ENCODE peak calls at places on chromosomes 6 and 20, in four cellular contexts. I is WTC11, H is SK-N-SH, O is K562. N is an unnamed sample.

GRCh38 chr20:63501818-63502670 is 3.2 kb upstream of the EEF1A2 start:
- DNase-seq in I (peak; percentile 59), H (peak; percentile 94), O (peak; percentile 90), N (peak; percentile 82)

GRCh38 chr6:44431118-44431725 is 43.7 kb downstream of the CDC5L start:
- DNase-seq in I (peak; percentile 27), H (peak; percentile 38), O (peak; percentile 55), N (no peak)

GRCh38 chr6:81612136-81612535 is 140.3 kb downstream of the TENT5A start:
- DNase-seq in I (no peak), H (no peak), O (no peak), N (no peak)

GRCh38 chr6:44660561-44661220 is 273.2 kb downstream of the CDC5L start:
- DNase-seq in I (no peak), H (no peak), O (no peak), N (no peak)

GRCh38 chr20:856361-856775 is 22.9 kb downstream of the FAM110A start:
- DNase-seq in I (no peak), H (no peak), O (no peak), N (no peak)

GRCh38 chr20:45823949-45824835 is 2.9 kb downstream of the TNNC2 start:
- DNase-seq in I (peak; percentile 81), H (peak; percentile 62), O (no peak), N (peak; percentile 77)

GRCh38 chr6:169169941-169170582 is 83.6 kb downstream of the THBS2 start:
- DNase-seq in I (no peak), H (no peak), O (no peak), N (no peak)

GRCh38 chr6:37332894-37333293 is 20.9 kb upstream of the RNF8 start:
- DNase-seq in I (no peak), H (no peak), O (no peak), N (no peak)

GRCh38 chr20:38286586-38287502 is 17.1 kb upstream of the BPI start:
- DNase-seq in I (no peak), H (no peak), O (no peak), N (no peak)

GRCh38 chr6:16576391-16577368 is 184.6 kb downstream of the ATXN1 start:
- DNase-seq in I (no peak), H (no peak), O (no peak), N (no peak)

GRCh38 chr6:27775796-27776184 is 136.4 kb downstream of the OR2B2 start:
- DNase-seq in I (no peak), H (no peak), O (no peak), N (no peak)

GRCh38 chr6:132673376-132674094 is 14.6 kb upstream of the TAAR1 start:
- DNase-seq in I (no peak), H (no peak), O (peak; percentile 16), N (no peak)

GRCh38 chr6:45462190-45463134 is 84.7 kb upstream of the SUPT3H start:
- DNase-seq in I (no peak), H (no peak), O (no peak), N (no peak)

GRCh38 chr20:36875702-36876472 is at the start of gene TLDC2:
- DNase-seq in I (no peak), H (no peak), O (no peak), N (no peak)

GRCh38 chr6:13423292-13423691 is 64.1 kb downstream of the GFOD1 start:
- DNase-seq in I (no peak), H (no peak), O (no peak), N (no peak)

GRCh38 chr20:31638317-31638716 is 605 bp downstream of the COX4I2 start:
- DNase-seq in I (no peak), H (peak; percentile 91), O (no peak), N (no peak)

GRCh38 chr20:6718660-6719059 is 48.8 kb upstream of the BMP2 start:
- DNase-seq in I (no peak), H (no peak), O (no peak), N (no peak)

GRCh38 chr20:46631212-46631869 is 19.9 kb downstream of the SLC13A3 start:
- DNase-seq in I (no peak), H (no peak), O (peak; percentile 19), N (no peak)

GRCh38 chr6:14324042-14324441 is 206.5 kb downstream of the CD83 start:
- DNase-seq in I (no peak), H (no peak), O (no peak), N (no peak)

GRCh38 chr6:167044696-167045095 is 45.5 kb downstream of the CEP43 start:
- DNase-seq in I (peak; percentile 19), H (no peak), O (no peak), N (no peak)

GRCh38 chr6:10531942-10532341 is 10.8 kb downstream of the GCNT2 start:
- DNase-seq in I (no peak), H (no peak), O (no peak), N (no peak)

GRCh38 chr6:79544299-79544927 is 7.2 kb upstream of the LCA5 start:
- DNase-seq in I (no peak), H (no peak), O (no peak), N (no peak)

GRCh38 chr20:60050193-60050960 is 92.2 kb downstream of the CDH26 start:
- DNase-seq in I (peak; percentile 64), H (no peak), O (no peak), N (peak; percentile 38)

GRCh38 chr6:159098636-159099106 is 53.9 kb upstream of the TAGAP start:
- DNase-seq in I (no peak), H (no peak), O (no peak), N (no peak)

GRCh38 chr6:157538698-157539097 is 157.7 kb downstream of the ZDHHC14 start:
- DNase-seq in I (no peak), H (no peak), O (no peak), N (no peak)

GRCh38 chr20:25037288-25038102 is 20.4 kb downstream of the ACSS1 start:
- DNase-seq in I (no peak), H (no peak), O (no peak), N (no peak)

GRCh38 chr6:166450167-166450873 is 67.6 kb upstream of the MPC1 start:
- DNase-seq in I (no peak), H (no peak), O (no peak), N (no peak)

GRCh38 chr6:44072959-44073611 is 54.2 kb downstream of the MRPL14 start:
- DNase-seq in I (peak; percentile 83), H (peak; percentile 95), O (peak; percentile 96), N (no peak)

GRCh38 chr6:34151321-34152041 is 5.6 kb upstream of the GRM4 start:
- DNase-seq in I (peak; percentile 71), H (peak; percentile 45), O (no peak), N (no peak)

GRCh38 chr20:2814587-2815051 is at the start of gene C20orf141:
- DNase-seq in I (no peak), H (peak; percentile 56), O (peak; percentile 35), N (no peak)

GRCh38 chr6:29791162-29791561 is 36.5 kb upstream of the HLA-G start:
- DNase-seq in I (no peak), H (no peak), O (no peak), N (no peak)

GRCh38 chr20:25992146-25992545 is 295.5 kb upstream of the ZNF337 start:
- DNase-seq in I (no peak), H (no peak), O (no peak), N (no peak)

GRCh38 chr20:6654490-6655247 is 112.8 kb upstream of the BMP2 start:
- DNase-seq in I (no peak), H (no peak), O (no peak), N (no peak)

GRCh38 chr6:161318456-161318855 is 44.6 kb upstream of the AGPAT4 start:
- DNase-seq in I (no peak), H (no peak), O (no peak), N (no peak)
- TF ChIP-seq TEAD4 in I (no peak), H (no peak), O (no peak), N (no peak)

GRCh38 chr6:134249412-134249758 is 68.5 kb downstream of the SGK1 start:
- DNase-seq in I (no peak), H (no peak), O (no peak), N (no peak)

GRCh38 chr6:134247854-134248580 is 69.9 kb downstream of the SGK1 start:
- DNase-seq in I (no peak), H (no peak), O (no peak), N (no peak)

GRCh38 chr6:134245691-134246090 is 72.2 kb downstream of the SGK1 start:
- DNase-seq in I (no peak), H (no peak), O (no peak), N (no peak)

GRCh38 chr6:134245041-134245440 is 72.9 kb downstream of the SGK1 start:
- DNase-seq in I (no peak), H (no peak), O (no peak), N (no peak)

GRCh38 chr6:134247271-134247833 is 70.6 kb downstream of the SGK1 start:
- DNase-seq in I (no peak), H (no peak), O (no peak), N (no peak)
- TF ChIP-seq TEAD4 in I (no peak), H (no peak), O (no peak), N (no peak)

DNA sequence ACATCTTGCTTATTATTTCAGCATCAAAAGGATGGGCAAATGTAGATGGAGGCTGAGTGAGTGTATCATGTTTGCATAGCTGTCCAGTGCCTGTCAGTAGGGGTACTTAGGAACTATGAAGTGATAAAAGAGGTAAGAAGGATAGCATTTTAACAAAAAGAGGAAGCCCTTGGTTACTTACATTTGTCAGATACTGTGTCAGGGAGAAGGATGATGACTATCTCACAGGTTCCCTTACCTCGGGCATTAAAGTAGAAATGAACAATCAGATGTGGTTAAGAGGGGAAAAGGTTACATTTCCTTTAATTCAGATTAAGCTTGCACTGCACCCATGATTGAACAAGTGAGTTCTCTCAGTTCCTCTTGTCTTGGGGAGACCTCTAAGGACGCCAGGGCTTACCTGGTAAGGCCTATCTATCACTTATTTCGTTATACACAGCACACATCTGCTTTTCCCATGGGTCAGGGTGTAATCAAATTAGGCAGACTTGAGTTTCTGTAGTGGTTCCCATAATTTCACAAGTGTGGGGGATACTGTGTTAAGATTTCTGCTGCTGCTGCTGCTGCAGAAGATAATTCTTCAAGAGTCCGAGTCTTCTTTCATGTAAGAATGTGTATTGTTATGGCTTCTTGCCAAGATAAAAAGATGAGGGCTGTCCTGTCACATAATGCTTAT is 4.5 kb downstream of the FOXO3 start:
- DNase-seq in I (no peak), H (no peak), O (peak; percentile 36), N (no peak)
- TF ChIP-seq TEAD4 in I (no peak), H (no peak), O (peak; percentile 65), N (no peak)

GRCh38 chr6:143928853-143929252 is 64.6 kb downstream of the ZC2HC1B start:
- DNase-seq in I (no peak), H (no peak), O (no peak), N (no peak)
- TF ChIP-seq TEAD4 in I (no peak), H (no peak), O (no peak), N (no peak)

GRCh38 chr6:4084444-4085328 is 5.7 kb upstream of the FAM217A start:
- DNase-seq in I (no peak), H (no peak), O (no peak), N (no peak)

GRCh38 chr6:4093288-4093687 is 14.4 kb upstream of the FAM217A start:
- DNase-seq in I (no peak), H (no peak), O (no peak), N (no peak)

GRCh38 chr6:4091926-4092325 is 13.0 kb upstream of the FAM217A start:
- DNase-seq in I (no peak), H (no peak), O (no peak), N (no peak)

GRCh38 chr6:4085329-4085695 is 6.4 kb upstream of the FAM217A start:
- DNase-seq in I (no peak), H (no peak), O (no peak), N (no peak)

DNA sequence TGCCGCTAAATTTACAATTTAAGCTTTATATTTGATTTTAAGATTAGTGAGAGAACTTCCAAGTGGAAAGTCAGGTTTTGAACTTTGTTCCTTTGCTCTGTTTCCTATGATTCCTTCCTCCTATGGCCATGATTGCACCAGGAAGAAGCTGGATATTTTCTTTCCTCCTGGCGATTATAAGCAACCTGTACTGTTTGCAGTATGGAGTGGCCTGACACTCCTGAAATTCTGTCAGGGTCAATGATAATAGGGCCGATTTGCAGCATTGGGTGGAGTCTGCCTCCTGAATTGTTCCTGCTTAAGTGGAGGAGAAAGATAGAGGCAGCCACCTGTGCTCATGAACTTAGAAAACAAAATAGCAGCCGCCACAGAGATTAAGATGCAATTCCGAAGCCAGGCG is 9.7 kb upstream of the FAM217A start:
- DNase-seq in I (no peak), H (no peak), O (no peak), N (no peak)
- TF ChIP-seq TEAD4 in I (no peak), H (no peak), O (no peak), N (no peak)